ENCODE peak calls at places on chromosomes 11 and 22, in seven cellular contexts. One of them, this sample, is unnamed.

GRCh38 chr11:65141896-65142494 is 7.7 kb upstream of the SYVN1 start:
- DNase-seq in AG10803: no peak
- DNase-seq in vagina: no peak
- DNase-seq in astrocyte of the spinal cord: no peak
- DNase-seq in AG04449: no peak
- DNase-seq in heart left ventricle: no peak
- DNase-seq in cardiac fibroblast: no peak
- DNase-seq in this sample: no peak

GRCh38 chr22:50718352-50718709 is 19.7 kb upstream of the ACR start:
- DNase-seq in AG10803: no peak
- DNase-seq in vagina: no peak
- DNase-seq in astrocyte of the spinal cord: no peak
- DNase-seq in AG04449: no peak
- DNase-seq in heart left ventricle: no peak
- DNase-seq in cardiac fibroblast: no peak
- DNase-seq in this sample: no peak

GRCh38 chr11:8913961-8914660 is 3.1 kb downstream of the AKIP1 start:
- DNase-seq in AG10803: no peak
- DNase-seq in vagina: peak
- DNase-seq in astrocyte of the spinal cord: peak
- DNase-seq in AG04449: no peak
- DNase-seq in heart left ventricle: peak
- DNase-seq in cardiac fibroblast: peak
- DNase-seq in this sample: no peak

GRCh38 chr22:47388778-47389177 is 626.3 kb downstream of the TBC1D22A start:
- DNase-seq in AG10803: no peak
- DNase-seq in vagina: no peak
- DNase-seq in astrocyte of the spinal cord: no peak
- DNase-seq in AG04449: no peak
- DNase-seq in heart left ventricle: no peak
- DNase-seq in cardiac fibroblast: no peak
- DNase-seq in this sample: no peak

GRCh38 chr11:86360775-86361395 is 13.8 kb upstream of the CCDC81 start:
- DNase-seq in AG10803: peak
- DNase-seq in vagina: no peak
- DNase-seq in astrocyte of the spinal cord: peak
- DNase-seq in AG04449: peak
- DNase-seq in heart left ventricle: no peak
- DNase-seq in cardiac fibroblast: peak
- DNase-seq in this sample: no peak

GRCh38 chr11:15557831-15558230 is 443.1 kb downstream of the INSC start:
- DNase-seq in AG10803: no peak
- DNase-seq in vagina: no peak
- DNase-seq in astrocyte of the spinal cord: no peak
- DNase-seq in AG04449: no peak
- DNase-seq in heart left ventricle: no peak
- DNase-seq in cardiac fibroblast: no peak
- DNase-seq in this sample: no peak

GRCh38 chr22:18032455-18033101 is 8.2 kb upstream of the MICAL3 start:
- DNase-seq in AG10803: peak
- DNase-seq in vagina: no peak
- DNase-seq in astrocyte of the spinal cord: peak
- DNase-seq in AG04449: no peak
- DNase-seq in heart left ventricle: peak
- DNase-seq in cardiac fibroblast: peak
- DNase-seq in this sample: no peak

GRCh38 chr22:19795617-19796008 is 35.0 kb downstream of the TBX1 start:
- DNase-seq in AG10803: peak
- DNase-seq in vagina: no peak
- DNase-seq in astrocyte of the spinal cord: peak
- DNase-seq in AG04449: no peak
- DNase-seq in heart left ventricle: no peak
- DNase-seq in cardiac fibroblast: no peak
- DNase-seq in this sample: no peak

GRCh38 chr22:30000566-30000965 is 79.7 kb upstream of the HORMAD2 start:
- DNase-seq in AG10803: no peak
- DNase-seq in vagina: no peak
- DNase-seq in astrocyte of the spinal cord: peak
- DNase-seq in AG04449: no peak
- DNase-seq in heart left ventricle: no peak
- DNase-seq in cardiac fibroblast: no peak
- DNase-seq in this sample: no peak

GRCh38 chr22:48494256-48494967 is 1333.3 kb downstream of the BRD1 start:
- DNase-seq in AG10803: no peak
- DNase-seq in vagina: no peak
- DNase-seq in astrocyte of the spinal cord: no peak
- DNase-seq in AG04449: no peak
- DNase-seq in heart left ventricle: no peak
- DNase-seq in cardiac fibroblast: no peak
- DNase-seq in this sample: no peak

GRCh38 chr11:35464308-35464707 is 45.0 kb upstream of the SLC1A2 start:
- DNase-seq in AG10803: no peak
- DNase-seq in vagina: no peak
- DNase-seq in astrocyte of the spinal cord: no peak
- DNase-seq in AG04449: no peak
- DNase-seq in heart left ventricle: no peak
- DNase-seq in cardiac fibroblast: no peak
- DNase-seq in this sample: no peak

GRCh38 chr11:12962306-12962705 is 46.8 kb upstream of the RASSF10 start:
- DNase-seq in AG10803: no peak
- DNase-seq in vagina: no peak
- DNase-seq in astrocyte of the spinal cord: no peak
- DNase-seq in AG04449: no peak
- DNase-seq in heart left ventricle: no peak
- DNase-seq in cardiac fibroblast: no peak
- DNase-seq in this sample: no peak

GRCh38 chr11:45383229-45383628 is 97.1 kb upstream of the SYT13 start:
- DNase-seq in AG10803: peak
- DNase-seq in vagina: no peak
- DNase-seq in astrocyte of the spinal cord: peak
- DNase-seq in AG04449: peak
- DNase-seq in heart left ventricle: no peak
- DNase-seq in cardiac fibroblast: peak
- DNase-seq in this sample: no peak

GRCh38 chr11:17640493-17641164 is 78.7 kb upstream of the MYOD1 start:
- DNase-seq in AG10803: no peak
- DNase-seq in vagina: no peak
- DNase-seq in astrocyte of the spinal cord: no peak
- DNase-seq in AG04449: no peak
- DNase-seq in heart left ventricle: no peak
- DNase-seq in cardiac fibroblast: no peak
- DNase-seq in this sample: no peak

GRCh38 chr11:74626130-74626529 is 33.7 kb downstream of the POLD3 start:
- DNase-seq in AG10803: no peak
- DNase-seq in vagina: no peak
- DNase-seq in astrocyte of the spinal cord: no peak
- DNase-seq in AG04449: no peak
- DNase-seq in heart left ventricle: no peak
- DNase-seq in cardiac fibroblast: no peak
- DNase-seq in this sample: no peak

GRCh38 chr11:130854483-130854882 is 61.8 kb downstream of the SNX19 start:
- DNase-seq in AG10803: no peak
- DNase-seq in vagina: no peak
- DNase-seq in astrocyte of the spinal cord: no peak
- DNase-seq in AG04449: no peak
- DNase-seq in heart left ventricle: no peak
- DNase-seq in cardiac fibroblast: no peak
- DNase-seq in this sample: no peak

GRCh38 chr22:33919591-33920501 is at the start of gene LARGE1:
- DNase-seq in AG10803: peak
- DNase-seq in vagina: peak
- DNase-seq in astrocyte of the spinal cord: no peak
- DNase-seq in AG04449: no peak
- DNase-seq in heart left ventricle: peak
- DNase-seq in cardiac fibroblast: peak
- DNase-seq in this sample: no peak

GRCh38 chr11:35305670-35306382 is 113.5 kb downstream of the SLC1A2 start:
- DNase-seq in AG10803: peak
- DNase-seq in vagina: no peak
- DNase-seq in astrocyte of the spinal cord: peak
- DNase-seq in AG04449: no peak
- DNase-seq in heart left ventricle: no peak
- DNase-seq in cardiac fibroblast: peak
- DNase-seq in this sample: no peak

GRCh38 chr11:24593332-24593731 is 96.5 kb downstream of the LUZP2 start:
- DNase-seq in AG10803: no peak
- DNase-seq in vagina: no peak
- DNase-seq in astrocyte of the spinal cord: no peak
- DNase-seq in AG04449: no peak
- DNase-seq in heart left ventricle: no peak
- DNase-seq in cardiac fibroblast: peak
- DNase-seq in this sample: no peak

GRCh38 chr11:78840190-78840589 is 265.5 kb upstream of the NARS2 start:
- DNase-seq in AG10803: peak
- DNase-seq in vagina: no peak
- DNase-seq in astrocyte of the spinal cord: peak
- DNase-seq in AG04449: peak
- DNase-seq in heart left ventricle: no peak
- DNase-seq in cardiac fibroblast: peak
- DNase-seq in this sample: no peak

GRCh38 chr11:78841451-78842060 is 266.9 kb upstream of the NARS2 start:
- DNase-seq in AG10803: no peak
- DNase-seq in vagina: no peak
- DNase-seq in astrocyte of the spinal cord: no peak
- DNase-seq in AG04449: no peak
- DNase-seq in heart left ventricle: no peak
- DNase-seq in cardiac fibroblast: peak
- DNase-seq in this sample: no peak

GRCh38 chr11:78835646-78836045 is 261.0 kb upstream of the NARS2 start:
- DNase-seq in AG10803: no peak
- DNase-seq in vagina: no peak
- DNase-seq in astrocyte of the spinal cord: no peak
- DNase-seq in AG04449: no peak
- DNase-seq in heart left ventricle: no peak
- DNase-seq in cardiac fibroblast: no peak
- DNase-seq in this sample: no peak

GRCh38 chr11:78840623-78841022 is 266.0 kb upstream of the NARS2 start:
- DNase-seq in AG10803: peak
- DNase-seq in vagina: no peak
- DNase-seq in astrocyte of the spinal cord: no peak
- DNase-seq in AG04449: no peak
- DNase-seq in heart left ventricle: no peak
- DNase-seq in cardiac fibroblast: peak
- DNase-seq in this sample: no peak

DNA sequence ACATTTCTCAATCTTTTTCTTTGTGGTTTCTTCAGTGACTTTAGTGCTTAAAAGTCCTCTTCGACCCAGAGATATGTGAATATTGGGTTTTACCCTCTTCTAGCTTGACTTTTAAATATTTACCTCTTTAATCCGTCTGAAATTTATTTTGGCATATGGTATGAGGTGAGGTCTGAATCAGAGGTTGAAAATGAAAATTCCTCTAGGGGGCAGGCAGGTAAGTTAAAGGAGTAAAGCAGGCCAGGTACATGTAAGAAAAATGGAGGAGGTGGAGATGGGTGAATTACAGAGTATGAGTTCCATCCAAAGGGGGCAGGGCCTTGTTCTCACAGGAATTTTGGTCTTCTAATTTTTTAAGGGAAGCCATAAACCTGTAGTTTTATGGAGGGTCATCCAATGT is 263.8 kb upstream of the NARS2 start:
- DNase-seq in AG10803: no peak
- DNase-seq in vagina: no peak
- DNase-seq in astrocyte of the spinal cord: no peak
- DNase-seq in AG04449: no peak
- DNase-seq in heart left ventricle: no peak
- DNase-seq in cardiac fibroblast: no peak
- DNase-seq in this sample: no peak
- TF ChIP-seq CTCF in AG10803: no peak
- TF ChIP-seq CTCF in vagina: no peak
- TF ChIP-seq CTCF in astrocyte of the spinal cord: no peak
- TF ChIP-seq CTCF in AG04449: no peak
- TF ChIP-seq CTCF in heart left ventricle: no peak
- TF ChIP-seq CTCF in cardiac fibroblast: no peak
- TF ChIP-seq CTCF in this sample: peak

GRCh38 chr11:1395773-1396374 is 6.1 kb downstream of the BRSK2 start:
- DNase-seq in AG10803: no peak
- DNase-seq in vagina: no peak
- DNase-seq in astrocyte of the spinal cord: no peak
- DNase-seq in AG04449: no peak
- DNase-seq in heart left ventricle: no peak
- DNase-seq in cardiac fibroblast: no peak
- DNase-seq in this sample: no peak
- H3K4me3 ChIP-seq in AG10803: no peak
- H3K4me3 ChIP-seq in vagina: no peak
- H3K4me3 ChIP-seq in astrocyte of the spinal cord: no peak
- H3K4me3 ChIP-seq in AG04449: no peak
- H3K4me3 ChIP-seq in heart left ventricle: no peak
- H3K4me3 ChIP-seq in cardiac fibroblast: no peak
- H3K4me3 ChIP-seq in this sample: no peak

GRCh38 chr11:62468577-62468976 is 49.7 kb downstream of the SCGB1A1 start:
- DNase-seq in AG10803: no peak
- DNase-seq in vagina: no peak
- DNase-seq in astrocyte of the spinal cord: no peak
- DNase-seq in AG04449: no peak
- DNase-seq in heart left ventricle: no peak
- DNase-seq in cardiac fibroblast: no peak
- DNase-seq in this sample: no peak

GRCh38 chr11:62461740-62462522 is 43.1 kb downstream of the SCGB1A1 start:
- DNase-seq in AG10803: peak
- DNase-seq in vagina: no peak
- DNase-seq in astrocyte of the spinal cord: peak
- DNase-seq in AG04449: no peak
- DNase-seq in heart left ventricle: no peak
- DNase-seq in cardiac fibroblast: peak
- DNase-seq in this sample: no peak

GRCh38 chr11:62459080-62459479 is 40.2 kb downstream of the SCGB1A1 start:
- DNase-seq in AG10803: peak
- DNase-seq in vagina: no peak
- DNase-seq in astrocyte of the spinal cord: no peak
- DNase-seq in AG04449: no peak
- DNase-seq in heart left ventricle: no peak
- DNase-seq in cardiac fibroblast: peak
- DNase-seq in this sample: no peak

GRCh38 chr11:62466444-62466843 is 47.6 kb downstream of the SCGB1A1 start:
- DNase-seq in AG10803: no peak
- DNase-seq in vagina: no peak
- DNase-seq in astrocyte of the spinal cord: no peak
- DNase-seq in AG04449: no peak
- DNase-seq in heart left ventricle: no peak
- DNase-seq in cardiac fibroblast: no peak
- DNase-seq in this sample: no peak

DNA sequence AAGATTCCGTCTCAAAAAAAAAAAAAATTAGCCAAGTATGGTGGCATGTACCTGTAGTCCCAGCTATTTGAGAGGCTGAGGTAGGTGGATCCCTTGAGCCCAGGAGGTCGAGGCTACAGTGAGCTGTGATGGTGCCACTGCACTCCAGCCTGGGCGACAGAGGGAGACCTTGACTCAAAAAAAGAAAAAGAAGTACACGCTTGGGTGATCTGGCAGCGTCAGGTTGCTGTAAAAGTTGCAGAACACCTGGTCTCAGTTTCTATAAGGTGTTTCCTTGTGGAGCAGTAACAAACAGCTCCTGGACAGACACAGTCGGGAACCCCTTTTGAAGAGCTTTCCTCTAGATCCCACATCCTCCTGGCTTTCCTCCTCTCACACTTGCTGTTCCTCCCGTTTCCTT is 45.8 kb downstream of the SCGB1A1 start:
- DNase-seq in AG10803: no peak
- DNase-seq in vagina: no peak
- DNase-seq in astrocyte of the spinal cord: no peak
- DNase-seq in AG04449: no peak
- DNase-seq in heart left ventricle: no peak
- DNase-seq in cardiac fibroblast: no peak
- DNase-seq in this sample: no peak
- TF ChIP-seq CTCF in AG10803: no peak
- TF ChIP-seq CTCF in vagina: no peak
- TF ChIP-seq CTCF in astrocyte of the spinal cord: no peak
- TF ChIP-seq CTCF in AG04449: no peak
- TF ChIP-seq CTCF in heart left ventricle: no peak
- TF ChIP-seq CTCF in cardiac fibroblast: no peak
- TF ChIP-seq CTCF in this sample: no peak

GRCh38 chr22:42990131-42990838 is 24.7 kb downstream of the PACSIN2 start:
- DNase-seq in AG10803: peak
- DNase-seq in vagina: no peak
- DNase-seq in astrocyte of the spinal cord: peak
- DNase-seq in AG04449: peak
- DNase-seq in heart left ventricle: no peak
- DNase-seq in cardiac fibroblast: peak
- DNase-seq in this sample: peak
- H3K4me3 ChIP-seq in AG10803: no peak
- H3K4me3 ChIP-seq in vagina: no peak
- H3K4me3 ChIP-seq in astrocyte of the spinal cord: no peak
- H3K4me3 ChIP-seq in AG04449: no peak
- H3K4me3 ChIP-seq in heart left ventricle: no peak
- H3K4me3 ChIP-seq in cardiac fibroblast: no peak
- H3K4me3 ChIP-seq in this sample: no peak